ENCODE peak calls at places on chromosomes 13 and 19, in seven cellular contexts. R is SK-N-SH, M is GM12891, U is GM12878, P is H1, D is K562, L is HepG2. Z is an unnamed sample.
A peak's percentile ranks its signal among the peaks of the same experiment; 100 is the strongest.

GRCh38 chr19:40687525-40688016 is 2.9 kb downstream of the NUMBL start:
- DNase-seq in R (no peak), M (no peak), U (peak; percentile 23), P (no peak), D (peak; percentile 67), L (no peak), Z (no peak)

GRCh38 chr13:86585826-86586225 is 786.6 kb upstream of the SLITRK6 start:
- DNase-seq in R (no peak), M (no peak), U (no peak), P (no peak), D (no peak), L (no peak), Z (no peak)

GRCh38 chr19:12649941-12650340 is 16.6 kb downstream of the MAN2B1 start:
- DNase-seq in R (peak; percentile 12), M (no peak), U (no peak), P (no peak), D (no peak), L (no peak), Z (no peak)

GRCh38 chr13:51713807-51714206 is 90.2 kb downstream of the DHRS12 start:
- DNase-seq in R (no peak), M (no peak), U (no peak), P (no peak), D (no peak), L (no peak), Z (no peak)

GRCh38 chr19:21396121-21396520 is 812 bp upstream of the ZNF493 start:
- DNase-seq in R (no peak), M (no peak), U (no peak), P (no peak), D (no peak), L (no peak), Z (no peak)

GRCh38 chr13:71218960-71219359 is 648.0 kb downstream of the DACH1 start:
- DNase-seq in R (peak; percentile 5), M (no peak), U (no peak), P (no peak), D (no peak), L (peak; percentile 7), Z (no peak)

GRCh38 chr19:34734601-34735103 is 609 bp downstream of the ZNF181 start:
- DNase-seq in R (no peak), M (no peak), U (no peak), P (no peak), D (no peak), L (no peak), Z (no peak)

GRCh38 chr13:108102771-108103170 is 112.6 kb downstream of the LIG4 start:
- DNase-seq in R (no peak), M (no peak), U (no peak), P (no peak), D (no peak), L (no peak), Z (no peak)

GRCh38 chr13:80173224-80173623 is 167.7 kb downstream of the SPRY2 start:
- DNase-seq in R (no peak), M (no peak), U (no peak), P (no peak), D (no peak), L (no peak), Z (no peak)

DNA sequence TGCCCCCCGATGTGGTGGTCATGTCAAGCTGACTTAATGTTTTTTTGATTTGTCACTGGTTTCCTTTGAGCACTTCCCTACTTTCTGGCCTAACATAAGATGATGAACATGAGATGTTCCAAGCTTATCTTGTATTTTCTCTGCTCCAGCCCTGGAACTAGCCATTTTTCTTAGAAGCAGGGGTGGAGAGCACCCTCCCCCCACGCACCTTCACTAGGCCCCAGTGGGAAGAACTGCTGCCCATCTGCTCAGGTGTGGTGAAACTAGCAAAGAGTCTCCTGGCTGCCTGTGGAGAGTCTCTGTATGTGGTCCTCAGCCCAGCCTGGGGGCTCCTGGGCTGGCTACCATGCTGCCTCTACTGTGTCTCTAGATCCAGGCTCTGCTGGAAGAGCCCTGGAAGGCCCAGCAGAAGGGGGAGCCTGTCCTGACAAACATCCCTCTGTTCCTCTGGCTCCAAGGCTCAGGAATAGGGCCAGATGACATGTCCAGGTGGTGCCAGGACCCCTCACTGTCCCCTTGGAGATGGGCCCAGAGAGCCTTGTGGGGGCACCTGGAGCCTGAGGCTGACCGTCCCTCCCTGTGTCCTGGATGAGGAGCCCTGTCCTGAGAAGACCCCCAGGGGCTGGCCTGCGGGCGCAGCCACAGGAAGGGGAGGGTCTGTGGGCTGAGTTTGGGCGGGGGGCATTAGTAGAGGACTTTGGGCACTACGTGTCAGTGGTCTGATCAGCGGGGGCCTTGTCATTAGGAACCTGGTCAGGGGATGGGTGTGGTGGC is 4.8 kb upstream of the ZNF14 start:
- DNase-seq in R (peak; percentile 4), M (no peak), U (no peak), P (no peak), D (no peak), L (no peak), Z (no peak)
- TF ChIP-seq POLR2AphosphoS5 in R (no peak), M (no peak), U (no peak), P (no peak), D (no peak), L (no peak), Z (no peak)

GRCh38 chr13:114148521-114148855 is 16.1 kb upstream of the RASA3 start:
- DNase-seq in R (peak; percentile 16), M (peak; percentile 73), U (peak; percentile 74), P (no peak), D (no peak), L (no peak), Z (no peak)
- TF ChIP-seq TAF1 in R (no peak), M (peak; percentile 25), U (no peak), P (no peak), D (no peak), L (no peak), Z (no peak)

GRCh38 chr19:43423779-43424178 is 9.1 kb downstream of the TEX101 start:
- DNase-seq in R (no peak), M (no peak), U (no peak), P (no peak), D (no peak), L (no peak), Z (no peak)

GRCh38 chr19:43422000-43422688 is 7.5 kb downstream of the TEX101 start:
- DNase-seq in R (no peak), M (no peak), U (no peak), P (no peak), D (no peak), L (no peak), Z (no peak)

GRCh38 chr19:43422689-43423066 is 8.0 kb downstream of the TEX101 start:
- DNase-seq in R (no peak), M (no peak), U (no peak), P (no peak), D (no peak), L (no peak), Z (no peak)

GRCh38 chr19:43429395-43429794 is 14.7 kb downstream of the TEX101 start:
- DNase-seq in R (no peak), M (no peak), U (no peak), P (no peak), D (no peak), L (no peak), Z (no peak)

GRCh38 chr19:43425567-43426392 is 11.1 kb downstream of the TEX101 start:
- DNase-seq in R (no peak), M (no peak), U (no peak), P (no peak), D (no peak), L (no peak), Z (no peak)
- TF ChIP-seq POLR2AphosphoS5 in R (no peak), M (no peak), U (no peak), P (no peak), D (no peak), L (no peak), Z (no peak)

GRCh38 chr13:110493613-110494012 is 67.9 kb downstream of the RAB20 start:
- DNase-seq in R (no peak), M (no peak), U (no peak), P (no peak), D (no peak), L (no peak), Z (no peak)
- TF ChIP-seq TAF1 in R (no peak), M (no peak), U (no peak), P (no peak), D (no peak), L (no peak), Z (no peak)

DNA sequence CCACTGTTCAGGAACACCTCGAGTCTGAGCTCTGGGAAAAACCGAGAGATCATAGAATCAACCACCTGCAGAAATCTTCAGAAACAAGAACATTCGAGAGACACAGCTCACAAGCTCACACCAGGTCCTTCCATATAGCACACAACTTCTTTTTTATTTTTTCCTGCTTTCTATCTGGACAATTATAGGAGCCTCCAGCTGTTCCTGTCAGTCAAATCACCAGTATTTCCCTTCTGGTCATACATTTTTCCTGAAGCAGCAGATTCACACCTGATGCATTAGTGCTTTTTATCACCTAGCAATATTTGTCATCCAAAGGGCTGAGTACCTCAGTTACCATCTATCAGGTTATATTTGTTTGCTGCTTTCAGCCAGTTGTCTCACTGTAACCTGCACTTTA is 323.5 kb downstream of the FOXO1 start:
- DNase-seq in R (no peak), M (no peak), U (no peak), P (no peak), D (no peak), L (no peak), Z (no peak)
- TF ChIP-seq POLR2AphosphoS5 in R (no peak), M (no peak), U (no peak), P (no peak), D (no peak), L (no peak), Z (no peak)

GRCh38 chr13:22031702-22032286 is 360.9 kb downstream of the FGF9 start:
- DNase-seq in R (no peak), M (no peak), U (no peak), P (no peak), D (no peak), L (no peak), Z (no peak)
- TF ChIP-seq TAF1 in R (no peak), M (no peak), U (no peak), P (no peak), D (no peak), L (no peak), Z (no peak)

GRCh38 chr13:31225180-31225579 is 25.4 kb downstream of the B3GLCT start:
- DNase-seq in R (no peak), M (no peak), U (no peak), P (no peak), D (no peak), L (no peak), Z (no peak)
- TF ChIP-seq POLR2AphosphoS5 in R (no peak), M (no peak), U (no peak), P (no peak), D (no peak), L (no peak), Z (no peak)

Z was measured in GM12892.